ENCODE peak calls at places on chromosomes 2 and 18, in nine cellular contexts. J is activated CD4-positive, alpha-beta T cell treated with anti-CD3 and anti-CD28 coated beads, Interleukin-2, amount 50 U/mL, for 1 hour; U is activated naive CD4-positive, alpha-beta T cell treated with anti-CD3 and anti-CD28 coated beads, Interleukin-2, amount 10 ng/mL, durations not matched to agents 7 days and 5 days; M is hypothalamus; Z is stimulated activated CD4-positive, alpha-beta T cell treated with anti-CD3 and anti-CD28 coated beads, TNF-alpha, amount 100 ng/mL, for 1 hour; F is psoas muscle; W is HCT116; N is NCI-H187 treated with DMSO at 0.1 percent for 48 hours; L is NCI-H774. Q is an unnamed sample.

GRCh38 chr2:19435815-19436214 is 77.4 kb upstream of the OSR1 start:
- DNase-seq in J (no peak), U (no peak), M (no peak), Z (no peak), F (no peak), W (no peak), N (no peak), L (no peak), Q (no peak)

GRCh38 chr2:26466662-26467310 is 11.1 kb downstream of the OTOF start:
- DNase-seq in J (no peak), U (no peak), M (no peak), Z (no peak), F (no peak), W (no peak), N (no peak), L (no peak), Q (no peak)

GRCh38 chr18:35201502-35201901 is 39.3 kb upstream of the ZNF397 start:
- DNase-seq in J (no peak), U (no peak), M (no peak), Z (no peak), F (no peak), W (no peak), N (no peak), L (no peak), Q (no peak)

GRCh38 chr2:119837759-119838158 is 78.0 kb downstream of the PTPN4 start:
- DNase-seq in J (no peak), U (no peak), M (no peak), Z (no peak), F (no peak), W (no peak), N (no peak), L (no peak), Q (no peak)

GRCh38 chr2:229851870-229852269 is 69.9 kb downstream of the TRIP12 start:
- DNase-seq in J (no peak), U (no peak), M (no peak), Z (no peak), F (no peak), W (no peak), N (no peak), L (no peak), Q (no peak)

GRCh38 chr2:54859416-54859815 is 136.0 kb downstream of the EML6 start:
- DNase-seq in J (no peak), U (no peak), M (no peak), Z (no peak), F (no peak), W (no peak), N (no peak), L (no peak), Q (no peak)

GRCh38 chr18:28005164-28005563 is 171.8 kb downstream of the CDH2 start:
- DNase-seq in J (no peak), U (no peak), M (no peak), Z (no peak), F (no peak), W (no peak), N (no peak), L (no peak), Q (no peak)

GRCh38 chr2:110865188-110865587 is 132.8 kb downstream of the ACOXL start:
- DNase-seq in J (no peak), U (peak), M (no peak), Z (no peak), F (no peak), W (no peak), N (no peak), L (no peak), Q (no peak)

GRCh38 chr2:54575379-54575888 is 119.3 kb downstream of the SPTBN1 start:
- DNase-seq in J (no peak), U (no peak), M (no peak), Z (no peak), F (no peak), W (no peak), N (no peak), L (no peak), Q (no peak)

GRCh38 chr2:241859436-241860183 is 916 bp upstream of the PDCD1 start:
- DNase-seq in J (peak), U (peak), M (no peak), Z (peak), F (peak), W (no peak), N (no peak), L (no peak), Q (no peak)

GRCh38 chr2:186484062-186484735 is 1.9 kb upstream of the ZC3H15 start:
- DNase-seq in J (no peak), U (no peak), M (no peak), Z (no peak), F (no peak), W (no peak), N (no peak), L (no peak), Q (no peak)

GRCh38 chr2:231321021-231321420 is 74.5 kb upstream of the B3GNT7 start:
- DNase-seq in J (no peak), U (no peak), M (no peak), Z (no peak), F (no peak), W (no peak), N (no peak), L (no peak), Q (no peak)

GRCh38 chr2:200625958-200626363 is 40.1 kb downstream of the AOX1 start:
- DNase-seq in J (no peak), U (no peak), M (no peak), Z (no peak), F (no peak), W (no peak), N (no peak), L (no peak), Q (no peak)

GRCh38 chr2:170712653-170713279 is 2.4 kb upstream of the SP5 start:
- DNase-seq in J (no peak), U (no peak), M (no peak), Z (no peak), F (no peak), W (no peak), N (no peak), L (no peak), Q (peak)

GRCh38 chr2:26672112-26672817 is 20.3 kb upstream of the KCNK3 start:
- DNase-seq in J (no peak), U (no peak), M (no peak), Z (no peak), F (no peak), W (no peak), N (no peak), L (no peak), Q (no peak)